ENCODE peak calls at places on chromosome 19, in five cellular contexts. O is activated CD4-positive, alpha-beta T cell treated with anti-CD3 and anti-CD28 coated beads for 24 hours; D is Kasumi-1; R is mucosa of descending colon; J is endothelial cell. B is an unnamed sample.

GRCh38 chr19:44304659-44305193 is at the start of gene ZNF235:
- DNase-seq in R (peak; percentile 90), D (peak; percentile 97), O (peak; percentile 52), J (peak; percentile 74), B (peak; percentile 82)

GRCh38 chr19:44883962-44884361 is 7.1 kb upstream of the TOMM40 start:
- DNase-seq in J (no peak), O (no peak), D (no peak), R (no peak), B (no peak)

GRCh38 chr19:56504581-56504980 is 3.1 kb upstream of the ZNF471 start:
- DNase-seq in O (no peak), D (no peak), R (no peak), J (no peak), B (no peak)

GRCh38 chr19:44141191-44142013 is at the start of gene ZNF234:
- DNase-seq in D (peak; percentile 79), O (peak; percentile 48), R (peak; percentile 92), J (peak; percentile 65), B (peak; percentile 83)

GRCh38 chr19:18295034-18295451 is 13.6 kb upstream of the JUND start:
- DNase-seq in R (no peak), J (no peak), D (no peak), O (no peak), B (no peak)

GRCh38 chr19:46840157-46840942 is 10.3 kb downstream of the AP2S1 start:
- DNase-seq in J (peak; percentile 49), O (no peak), R (peak; percentile 55), D (peak; percentile 51), B (no peak)

GRCh38 chr19:5032101-5032967 is 63.4 kb downstream of the KDM4B start:
- DNase-seq in J (no peak), D (no peak), O (no peak), R (no peak), B (no peak)

GRCh38 chr19:21751379-21751778 is 16.0 kb downstream of the ZNF100 start:
- DNase-seq in D (no peak), O (no peak), R (no peak), J (no peak), B (no peak)

GRCh38 chr19:13094285-13094595 is 8.4 kb downstream of the LYL1 start:
- DNase-seq in O (no peak), J (no peak), D (no peak), R (no peak), B (no peak)

GRCh38 chr19:13089857-13090507 is 12.7 kb downstream of the LYL1 start:
- DNase-seq in D (no peak), O (no peak), J (no peak), R (no peak), B (no peak)

GRCh38 chr19:45772130-45772880 is 3.3 kb upstream of the SIX5 start:
- DNase-seq in O (no peak), R (no peak), D (peak; percentile 15), J (no peak), B (no peak)

GRCh38 chr19:12985049-12985776 is 10.1 kb upstream of the NFIX start:
- DNase-seq in R (peak; percentile 86), J (no peak), O (no peak), D (no peak), B (no peak)

GRCh38 chr19:47210689-47211316 is 20.2 kb downstream of the BBC3 start:
- DNase-seq in O (peak; percentile 81), R (peak; percentile 95), D (peak; percentile 85), J (peak; percentile 80), B (peak; percentile 55)

GRCh38 chr19:52171321-52172169 is at the start of gene ZNF836:
- DNase-seq in D (no peak), O (peak; percentile 84), R (peak; percentile 95), J (peak; percentile 72), B (peak; percentile 65)

GRCh38 chr19:35154535-35155406 is at the start of gene FXYD5:
- DNase-seq in R (peak; percentile 66), D (peak; percentile 77), O (peak; percentile 73), J (peak; percentile 53), B (no peak)

GRCh38 chr19:2723345-2723715 is 2.2 kb upstream of the DIRAS1 start:
- DNase-seq in D (no peak), O (no peak), J (no peak), R (no peak), B (no peak)

GRCh38 chr19:48568345-48568886 is 16.4 kb downstream of the SULT2B1 start:
- DNase-seq in J (no peak), D (peak; percentile 24), R (peak; percentile 64), O (no peak), B (no peak)

GRCh38 chr19:30375651-30376050 is 3.5 kb downstream of the ZNF536 start:
- DNase-seq in R (no peak), O (no peak), D (no peak), J (no peak), B (no peak)

GRCh38 chr19:4555657-4556561 is 3.6 kb downstream of the SEMA6B start:
- DNase-seq in D (no peak), R (peak; percentile 37), J (no peak), O (no peak), B (no peak)

GRCh38 chr19:16457195-16457953 is 14.4 kb downstream of the EPS15L1 start:
- DNase-seq in R (no peak), J (no peak), O (no peak), D (no peak), B (no peak)

GRCh38 chr19:18388328-18389094 is 2.6 kb downstream of the GDF15 start:
- DNase-seq in J (peak; percentile 93), D (peak; percentile 51), O (peak; percentile 61), R (peak; percentile 89), B (peak; percentile 94)

GRCh38 chr19:33590224-33590623 is 31.5 kb upstream of the CHST8 start:
- DNase-seq in D (no peak), J (no peak), R (no peak), O (no peak), B (no peak)

GRCh38 chr19:23304238-23304637 is 54.0 kb upstream of the ZNF724 start:
- DNase-seq in D (no peak), J (no peak), O (no peak), R (no peak), B (no peak)

GRCh38 chr19:27765912-27766725 is 1446.8 kb downstream of the UQCRFS1 start:
- DNase-seq in D (no peak), R (no peak), J (no peak), O (no peak), B (no peak)

GRCh38 chr19:3649888-3650287 is 23.3 kb upstream of the CACTIN start:
- DNase-seq in R (no peak), J (no peak), O (no peak), D (no peak), B (no peak)

GRCh38 chr19:2371656-2372055 is 11.6 kb downstream of the TMPRSS9 start:
- DNase-seq in D (no peak), R (no peak), J (no peak), O (no peak), B (no peak)

GRCh38 chr19:2221918-2222317 is 14.2 kb downstream of the PLEKHJ1 start:
- DNase-seq in D (no peak), J (peak; percentile 40), R (no peak), O (no peak), B (no peak)

GRCh38 chr19:55440411-55441105 is 2.5 kb downstream of the SHISA7 start:
- DNase-seq in R (no peak), J (no peak), D (no peak), O (no peak), B (no peak)

GRCh38 chr19:27714857-27715256 is 1498.1 kb downstream of the UQCRFS1 start:
- DNase-seq in D (no peak), R (no peak), O (no peak), J (no peak), B (no peak)

GRCh38 chr19:17455308-17455707 is 5.4 kb downstream of the NXNL1 start:
- DNase-seq in R (no peak), J (no peak), D (no peak), O (no peak), B (no peak)

GRCh38 chr19:2051771-2052704 is 994 bp upstream of the MKNK2 start:
- DNase-seq in D (peak; percentile 32), R (peak; percentile 80), O (no peak), J (no peak), B (no peak)

GRCh38 chr19:42092350-42092749 is 16.4 kb downstream of the ZNF574 start:
- DNase-seq in O (no peak), D (peak; percentile 56), J (peak; percentile 60), R (peak; percentile 78), B (no peak)

GRCh38 chr19:53659292-53659691 is 27.5 kb downstream of the DPRX start:
- DNase-seq in O (no peak), R (no peak), J (peak; percentile 31), D (no peak), B (no peak)

GRCh38 chr19:2477732-2478191 is 1.8 kb downstream of the GADD45B start:
- DNase-seq in J (no peak), D (peak; percentile 54), R (peak; percentile 37), O (no peak), B (no peak)

GRCh38 chr19:39671739-39672363 is 16.1 kb downstream of the LGALS16 start:
- DNase-seq in D (peak; percentile 70), O (peak; percentile 45), J (peak; percentile 50), R (peak; percentile 61), B (no peak)

GRCh38 chr19:49534632-49535385 is 7.0 kb downstream of the RCN3 start:
- DNase-seq in R (no peak), J (no peak), O (no peak), D (peak; percentile 69), B (no peak)

B was measured in D721Med.